ENCODE peak calls at places on chromosome 10, in four cellular contexts. C is AG08395, R is neural crest cell, Q is adrenal gland. V is an unnamed sample.

GRCh38 chr10:132510174-132510611 is 27.4 kb upstream of the INPP5A start:
- DNase-seq in Q (no peak), R (no peak), C (no peak), V (no peak)

GRCh38 chr10:74056081-74056818 is 58.3 kb downstream of the VCL start:
- DNase-seq in C (peak), R (no peak), Q (no peak), V (no peak)

GRCh38 chr10:11874568-11875182 is 51.5 kb downstream of the PROSER2 start:
- DNase-seq in C (no peak), R (peak), Q (no peak), V (peak)

GRCh38 chr10:71326464-71326881 is 7.4 kb downstream of the SLC29A3 start:
- DNase-seq in R (no peak), C (no peak), Q (no peak), V (no peak)

GRCh38 chr10:102414749-102415148 is 3.8 kb downstream of the PSD start:
- DNase-seq in C (no peak), Q (no peak), R (no peak), V (no peak)

GRCh38 chr10:100510533-100511308 is 8.9 kb downstream of the SEC31B start:
- DNase-seq in R (no peak), Q (no peak), C (no peak), V (no peak)

GRCh38 chr10:4088354-4089066 is 303.5 kb upstream of the KLF6 start:
- DNase-seq in Q (no peak), C (no peak), R (no peak), V (no peak)

GRCh38 chr10:14889318-14889717 is 10.7 kb downstream of the SUV39H2 start:
- DNase-seq in Q (no peak), R (no peak), C (peak), V (no peak)

GRCh38 chr10:62972103-62972502 is 155.9 kb upstream of the EGR2 start:
- DNase-seq in Q (no peak), R (no peak), C (peak), V (no peak)

GRCh38 chr10:484441-484924 is 205.0 kb downstream of the DIP2C start:
- DNase-seq in R (no peak), C (peak), Q (peak), V (no peak)

GRCh38 chr10:21515581-21516269 is 9.8 kb downstream of the SKIDA1 start:
- DNase-seq in Q (no peak), R (no peak), C (no peak), V (no peak)

GRCh38 chr10:8054498-8055407 is at the start of gene GATA3:
- DNase-seq in Q (peak), R (no peak), C (peak), V (peak)

GRCh38 chr10:88472540-88472939 is 110.6 kb downstream of the RNLS start:
- DNase-seq in Q (no peak), R (no peak), C (no peak), V (no peak)

GRCh38 chr10:110426294-110427153 is 71.2 kb upstream of the DUSP5 start:
- DNase-seq in Q (peak), C (peak), R (no peak), V (no peak)

GRCh38 chr10:67119648-67120047 is 193.8 kb downstream of the LRRTM3 start:
- DNase-seq in Q (no peak), R (no peak), C (no peak), V (no peak)

GRCh38 chr10:75137533-75138438 is 26.3 kb downstream of the SAMD8 start:
- DNase-seq in Q (no peak), C (peak), R (no peak), V (no peak)

V was measured in endothelial cell.